ENCODE peak calls at places on chromosomes 12 and 14, in four cellular contexts. One of them, this sample, is unnamed.

GRCh38 chr12:123384318-123384993 is 524 bp downstream of the KMT5A start:
- DNase-seq in A549: no peak
- DNase-seq in SK-N-SH: peak
- DNase-seq in HCT116: no peak
- DNase-seq in this sample: peak

GRCh38 chr14:100107236-100107635 is 42.0 kb downstream of the EVL start:
- DNase-seq in A549: no peak
- DNase-seq in SK-N-SH: no peak
- DNase-seq in HCT116: no peak
- DNase-seq in this sample: no peak

GRCh38 chr12:101945361-101946232 is 68.2 kb downstream of the DRAM1 start:
- DNase-seq in A549: no peak
- DNase-seq in SK-N-SH: peak
- DNase-seq in HCT116: no peak
- DNase-seq in this sample: no peak

GRCh38 chr12:123519151-123520001 is 14.1 kb downstream of the RILPL1 start:
- DNase-seq in A549: peak
- DNase-seq in SK-N-SH: no peak
- DNase-seq in HCT116: no peak
- DNase-seq in this sample: no peak

GRCh38 chr12:22164101-22164500 is 118.1 kb downstream of the CMAS start:
- DNase-seq in A549: no peak
- DNase-seq in SK-N-SH: no peak
- DNase-seq in HCT116: no peak
- DNase-seq in this sample: no peak

GRCh38 chr12:131112690-131113290 is 159.1 kb downstream of the ADGRD1 start:
- DNase-seq in A549: no peak
- DNase-seq in SK-N-SH: no peak
- DNase-seq in HCT116: no peak
- DNase-seq in this sample: no peak

GRCh38 chr12:21336656-21337055 is 1.9 kb upstream of the SLCO1A2 start:
- DNase-seq in A549: no peak
- DNase-seq in SK-N-SH: no peak
- DNase-seq in HCT116: no peak
- DNase-seq in this sample: no peak

GRCh38 chr14:34496007-34496678 is 34.1 kb upstream of the SPTSSA start:
- DNase-seq in A549: no peak
- DNase-seq in SK-N-SH: no peak
- DNase-seq in HCT116: no peak
- DNase-seq in this sample: no peak

DNA sequence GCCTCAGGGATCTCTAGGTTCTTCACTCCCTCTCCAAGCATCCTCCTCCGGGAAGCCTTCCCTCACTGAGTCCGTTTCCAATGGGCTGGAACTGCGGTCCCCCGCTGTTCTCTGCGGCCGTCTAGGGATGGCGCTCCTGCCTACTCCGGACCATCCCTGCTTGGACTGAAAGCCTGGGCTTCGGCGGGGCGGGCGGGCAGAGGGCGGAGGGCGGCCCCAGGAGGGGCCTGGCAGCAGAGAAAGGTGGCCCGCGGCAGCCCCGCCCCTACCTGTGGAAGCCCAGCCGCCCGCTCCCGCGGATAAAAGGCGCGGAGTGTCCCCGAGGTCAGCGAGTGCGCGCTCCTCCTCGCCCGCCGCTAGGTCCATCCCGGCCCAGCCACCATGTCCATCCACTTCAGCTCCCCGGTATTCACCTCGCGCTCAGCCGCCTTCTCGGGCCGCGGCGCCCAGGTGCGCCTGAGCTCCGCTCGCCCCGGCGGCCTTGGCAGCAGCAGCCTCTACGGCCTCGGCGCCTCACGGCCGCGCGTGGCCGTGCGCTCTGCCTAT is at the start of gene KRT7:
- DNase-seq in A549: peak
- DNase-seq in SK-N-SH: peak
- DNase-seq in HCT116: no peak
- DNase-seq in this sample: peak
- TF ChIP-seq MAX in A549: peak
- TF ChIP-seq MAX in SK-N-SH: no peak
- TF ChIP-seq MAX in HCT116: no peak
- TF ChIP-seq MAX in this sample: no peak

GRCh38 chr14:69003626-69004025 is 24.5 kb upstream of the ACTN1 start:
- DNase-seq in A549: no peak
- DNase-seq in SK-N-SH: no peak
- DNase-seq in HCT116: no peak
- DNase-seq in this sample: no peak
- TF ChIP-seq MAX in A549: no peak
- TF ChIP-seq MAX in SK-N-SH: no peak
- TF ChIP-seq MAX in HCT116: no peak
- TF ChIP-seq MAX in this sample: no peak

DNA sequence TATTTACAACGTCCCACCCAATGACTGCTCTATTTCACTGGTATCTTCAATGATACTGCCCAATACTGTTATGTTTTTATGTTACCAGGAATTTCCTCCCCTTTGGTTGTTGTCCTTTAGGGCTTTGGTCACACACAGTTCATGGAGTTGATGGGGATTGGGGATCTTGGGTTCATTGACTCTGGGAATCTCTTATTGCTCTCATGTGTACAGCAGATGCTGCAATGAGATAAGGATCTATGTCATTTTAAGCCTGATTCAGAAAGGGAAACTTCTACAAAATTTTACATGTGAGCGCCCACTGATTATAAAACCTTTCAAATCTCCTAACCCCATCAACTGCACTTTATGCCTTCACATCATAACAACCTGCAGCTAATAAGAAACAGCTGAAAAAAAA is 67.2 kb downstream of the FAR2 start:
- DNase-seq in A549: no peak
- DNase-seq in SK-N-SH: peak
- DNase-seq in HCT116: no peak
- DNase-seq in this sample: no peak
- TF ChIP-seq MAX in A549: no peak
- TF ChIP-seq MAX in SK-N-SH: no peak
- TF ChIP-seq MAX in HCT116: no peak
- TF ChIP-seq MAX in this sample: no peak

DNA sequence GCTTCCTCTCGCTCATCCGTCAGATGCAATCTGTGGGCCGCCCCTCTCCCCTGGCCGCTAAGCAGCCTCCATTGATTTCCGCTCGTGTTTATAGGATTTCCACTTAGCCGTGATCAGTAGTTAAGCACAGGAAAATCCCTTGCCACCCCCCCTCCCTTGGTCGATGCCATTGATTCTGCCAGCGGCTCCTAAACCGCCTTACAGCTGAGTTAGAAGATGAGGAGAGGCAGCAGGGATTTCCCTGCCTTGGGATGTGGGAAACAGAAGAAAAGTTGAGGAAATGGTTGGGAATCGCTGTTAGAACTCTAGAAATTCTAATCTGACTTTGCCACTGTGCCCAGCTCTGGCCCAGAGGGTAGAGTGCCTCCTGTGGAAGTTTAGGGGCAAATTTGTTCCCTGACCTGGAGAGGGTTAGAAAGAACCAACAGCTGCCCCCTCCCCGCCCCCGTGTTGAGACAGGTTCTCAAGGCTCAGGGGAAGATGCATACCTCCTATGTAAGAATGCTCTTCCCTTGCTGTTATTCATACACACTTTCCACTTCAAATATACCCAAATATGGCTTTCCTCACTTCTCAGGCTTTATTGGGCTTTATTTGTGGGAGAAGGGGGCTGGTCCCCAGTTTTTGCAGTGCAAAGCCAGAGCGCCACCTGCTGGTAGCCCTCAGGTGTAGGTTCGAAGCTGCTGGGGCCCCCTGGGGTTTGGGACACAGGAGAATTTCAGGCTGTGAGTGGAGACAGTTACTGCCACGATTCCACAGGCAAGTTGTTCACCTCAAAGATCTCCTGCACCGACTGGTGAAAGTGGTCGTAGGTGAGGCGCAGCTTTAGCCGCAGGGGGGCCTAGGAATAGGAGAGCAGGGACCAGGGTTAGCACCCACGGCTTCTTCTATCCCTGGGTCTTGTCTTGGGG is 3.2 kb downstream of the THTPA start:
- DNase-seq in A549: peak
- DNase-seq in SK-N-SH: peak
- DNase-seq in HCT116: no peak
- DNase-seq in this sample: peak
- TF ChIP-seq MAX in A549: no peak
- TF ChIP-seq MAX in SK-N-SH: no peak
- TF ChIP-seq MAX in HCT116: no peak
- TF ChIP-seq MAX in this sample: no peak

GRCh38 chr12:1907652-1908611 is 10.5 kb downstream of the CACNA2D4 start:
- DNase-seq in A549: no peak
- DNase-seq in SK-N-SH: no peak
- DNase-seq in HCT116: no peak
- DNase-seq in this sample: peak
- TF ChIP-seq MAX in A549: no peak
- TF ChIP-seq MAX in SK-N-SH: no peak
- TF ChIP-seq MAX in HCT116: no peak
- TF ChIP-seq MAX in this sample: no peak

DNA sequence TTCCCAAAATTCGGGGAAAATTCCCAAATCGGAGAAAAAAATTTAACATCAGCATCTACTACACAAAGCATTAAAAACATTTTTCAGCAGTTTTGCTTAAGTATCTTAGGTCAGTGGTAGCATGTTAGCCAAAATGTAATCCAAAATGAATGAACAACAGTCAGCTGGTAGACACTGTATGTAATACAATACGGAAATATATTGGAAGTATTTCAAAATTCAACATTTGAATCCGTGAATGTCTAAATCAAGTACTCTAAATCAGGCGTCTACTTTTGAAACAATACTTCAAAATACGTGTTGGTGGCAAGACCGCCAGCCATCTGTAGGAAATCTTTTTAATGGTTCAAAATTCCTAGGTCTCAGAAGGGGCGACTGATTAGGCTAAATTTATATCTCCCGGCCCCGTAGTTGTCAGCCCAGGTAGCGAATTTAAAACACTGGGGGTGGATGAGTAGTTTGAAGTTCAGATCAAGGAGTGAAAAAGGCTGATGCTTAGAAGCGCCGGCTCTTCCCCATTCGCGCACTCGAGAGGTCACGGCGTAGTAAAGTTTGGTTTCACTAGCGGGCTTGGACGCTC is 1.0 kb downstream of the SCAF11 start:
- DNase-seq in A549: peak
- DNase-seq in SK-N-SH: no peak
- DNase-seq in HCT116: peak
- DNase-seq in this sample: no peak
- TF ChIP-seq MAX in A549: no peak
- TF ChIP-seq MAX in SK-N-SH: no peak
- TF ChIP-seq MAX in HCT116: no peak
- TF ChIP-seq MAX in this sample: peak

DNA sequence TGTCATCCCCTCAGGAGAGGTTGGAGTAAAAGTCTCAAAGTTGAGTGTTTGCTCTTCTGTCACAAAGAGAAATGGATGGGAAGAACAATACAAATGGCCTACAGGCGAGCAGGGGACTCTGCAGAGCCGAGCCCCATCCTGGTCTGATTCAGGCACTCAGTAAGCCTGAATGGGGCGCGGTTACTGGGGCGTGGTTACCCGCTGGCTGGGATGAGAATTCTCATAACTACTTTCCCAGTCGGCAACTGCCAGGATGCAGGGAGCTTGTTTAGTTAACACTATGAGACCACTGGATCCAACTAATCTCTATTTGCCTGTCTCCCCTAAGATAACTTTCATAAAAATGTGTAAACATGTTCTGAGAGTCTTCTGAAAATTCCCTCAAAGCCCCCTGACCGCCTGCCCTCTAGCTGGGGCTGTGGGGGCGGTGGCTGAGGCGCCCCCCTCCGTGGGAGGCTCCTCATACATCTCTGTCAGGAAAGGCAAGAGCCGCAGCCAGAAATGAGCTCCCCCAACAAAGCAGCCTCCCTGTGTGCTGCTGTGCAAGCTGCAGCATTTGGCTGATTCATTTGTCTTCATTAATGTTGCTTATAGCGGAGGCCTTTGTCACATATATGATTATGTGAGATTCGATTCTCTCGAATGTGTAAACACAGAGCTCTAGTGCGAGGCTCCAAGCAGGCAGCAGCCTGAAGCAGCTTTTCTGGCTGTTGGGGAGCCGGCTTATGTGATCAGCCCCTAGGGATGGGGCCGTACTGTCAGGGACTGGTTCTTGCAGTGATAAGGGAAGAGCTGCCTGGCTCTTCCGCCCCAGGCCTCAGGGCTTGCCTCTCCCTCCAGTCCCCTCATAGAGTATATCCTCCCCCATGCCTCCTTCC is 126.1 kb upstream of the ARHGAP5 start:
- DNase-seq in A549: peak
- DNase-seq in SK-N-SH: peak
- DNase-seq in HCT116: no peak
- DNase-seq in this sample: peak
- TF ChIP-seq MAX in A549: peak
- TF ChIP-seq MAX in SK-N-SH: no peak
- TF ChIP-seq MAX in HCT116: no peak
- TF ChIP-seq MAX in this sample: no peak

GRCh38 chr14:81033841-81034240 is 78.4 kb downstream of the TSHR start:
- DNase-seq in A549: no peak
- DNase-seq in SK-N-SH: no peak
- DNase-seq in HCT116: no peak
- DNase-seq in this sample: no peak

DNA sequence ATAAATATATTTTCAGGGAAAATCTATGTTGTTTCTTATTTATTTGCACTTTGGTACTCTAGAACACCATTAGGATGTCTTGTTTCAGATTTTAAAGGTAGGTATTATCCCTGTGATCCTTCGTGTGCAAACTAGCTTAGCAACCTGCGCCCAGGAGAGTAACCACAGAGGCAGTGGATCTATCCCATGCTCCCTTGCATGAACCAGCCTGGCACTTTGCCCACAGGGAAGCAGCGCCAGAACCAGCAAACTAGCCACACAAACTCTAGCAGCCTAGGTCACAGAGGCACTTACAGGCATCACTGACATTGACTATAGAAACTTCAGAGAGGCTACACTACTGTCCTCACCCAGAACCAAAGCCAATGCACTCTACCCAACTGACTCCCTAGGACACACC is 76.1 kb downstream of the TSHR start:
- DNase-seq in A549: no peak
- DNase-seq in SK-N-SH: no peak
- DNase-seq in HCT116: no peak
- DNase-seq in this sample: no peak
- TF ChIP-seq MAX in A549: no peak
- TF ChIP-seq MAX in SK-N-SH: no peak
- TF ChIP-seq MAX in HCT116: no peak
- TF ChIP-seq MAX in this sample: no peak

This sample was measured in WTC11.